ENCODE peak calls at places on chromosome 15, in six cellular contexts. O is stimulated activated CD8-positive, alpha-beta memory T cell treated with anti-CD3 and anti-CD28 coated beads, Interleukin-15, amount 100 ng/mL, for 48 hours; K is activated CD8-positive, alpha-beta memory T cell treated with anti-CD3 and anti-CD28 coated beads for 4 hours; G is fibroblast of lung; J is AG10803; R is T-helper 2 cell. L is an unnamed sample.

GRCh38 chr15:44536298-44536961 is 517 bp upstream of the EIF3J start:
- DNase-seq in O (peak), K (no peak), G (peak), J (no peak), R (no peak), L (peak)

GRCh38 chr15:74540135-74540760 is 772 bp upstream of the ARID3B start:
- DNase-seq in O (no peak), K (no peak), G (peak), J (no peak), R (no peak), L (no peak)

GRCh38 chr15:75696303-75696657 is 16.4 kb downstream of the CSPG4 start:
- DNase-seq in O (no peak), K (no peak), G (no peak), J (peak), R (no peak), L (no peak)

GRCh38 chr15:51094606-51095569 is at the start of gene TNFAIP8L3:
- DNase-seq in O (no peak), K (no peak), G (peak), J (no peak), R (no peak), L (no peak)

GRCh38 chr15:83283813-83284562 is 476 bp downstream of the BNC1 start:
- DNase-seq in O (no peak), K (no peak), G (peak), J (peak), R (no peak), L (no peak)

GRCh38 chr15:65085207-65085753 is 8.7 kb downstream of the KBTBD13 start:
- DNase-seq in O (no peak), K (no peak), G (no peak), J (no peak), R (no peak), L (no peak)

GRCh38 chr15:94327356-94327936 is 96.1 kb downstream of the MCTP2 start:
- DNase-seq in O (no peak), K (no peak), G (peak), J (peak), R (no peak), L (peak)

GRCh38 chr15:73051402-73051810 is 857 bp upstream of the NEO1 start:
- DNase-seq in O (no peak), K (no peak), G (no peak), J (no peak), R (peak), L (no peak)

GRCh38 chr15:70812827-70813364 is 41.1 kb downstream of the LARP6 start:
- DNase-seq in O (no peak), K (no peak), G (no peak), J (no peak), R (no peak), L (no peak)

GRCh38 chr15:92638291-92638708 is 17.3 kb downstream of the FAM174B start:
- DNase-seq in O (no peak), K (no peak), G (peak), J (peak), R (no peak), L (peak)

GRCh38 chr15:78841891-78842290 is 30.6 kb upstream of the ADAMTS7 start:
- DNase-seq in O (no peak), K (no peak), G (no peak), J (no peak), R (no peak), L (no peak)

GRCh38 chr15:59200560-59200959 is 6.1 kb upstream of the LDHAL6B start:
- DNase-seq in O (no peak), K (no peak), G (peak), J (no peak), R (no peak), L (no peak)

GRCh38 chr15:39874890-39875549 is 45.0 kb downstream of the GPR176 start:
- DNase-seq in O (no peak), K (no peak), G (peak), J (peak), R (no peak), L (peak)

GRCh38 chr15:62649793-62650420 is 392.6 kb upstream of the TPM1 start:
- DNase-seq in O (peak), K (no peak), G (peak), J (peak), R (no peak), L (no peak)

GRCh38 chr15:42737529-42738328 is 801 bp upstream of the CDAN1 start:
- DNase-seq in O (no peak), K (no peak), G (no peak), J (no peak), R (no peak), L (no peak)

GRCh38 chr15:52563499-52564060 is 5.2 kb downstream of the ARPP19 start:
- DNase-seq in O (no peak), K (no peak), G (no peak), J (no peak), R (no peak), L (no peak)

GRCh38 chr15:50298340-50298739 is 32.8 kb upstream of the HDC start:
- DNase-seq in O (no peak), K (no peak), G (peak), J (peak), R (no peak), L (no peak)

GRCh38 chr15:67824900-67825879 is at the start of gene SKOR1:
- DNase-seq in O (no peak), K (no peak), G (peak), J (peak), R (no peak), L (no peak)

GRCh38 chr15:62209322-62209721 is 44.2 kb upstream of the C2CD4B start:
- DNase-seq in O (no peak), K (no peak), G (no peak), J (no peak), R (no peak), L (no peak)

GRCh38 chr15:48913141-48913540 is 35.2 kb downstream of the EID1 start:
- DNase-seq in O (no peak), K (no peak), G (peak), J (no peak), R (no peak), L (no peak)

GRCh38 chr15:89358435-89358754 is 23.8 kb upstream of the POLG start:
- DNase-seq in O (no peak), K (no peak), G (no peak), J (no peak), R (no peak), L (no peak)

GRCh38 chr15:20358066-20358780 is 183.4 kb downstream of the GOLGA6L6 start:
- DNase-seq in O (no peak), K (no peak), G (no peak), J (no peak), R (no peak), L (no peak)

GRCh38 chr15:43775411-43775965 is 1.3 kb downstream of the ELL3 start:
- DNase-seq in O (no peak), K (no peak), G (peak), J (peak), R (no peak), L (peak)

GRCh38 chr15:22988811-22989210 is 8.6 kb upstream of the CYFIP1 start:
- DNase-seq in O (no peak), K (no peak), G (no peak), J (no peak), R (no peak), L (no peak)

GRCh38 chr15:25985179-25985578 is 122.1 kb upstream of the ATP10A start:
- DNase-seq in O (no peak), K (no peak), G (no peak), J (no peak), R (no peak), L (no peak)

GRCh38 chr15:64456634-64457108 is 3.7 kb upstream of the ZNF609 start:
- DNase-seq in O (no peak), K (no peak), G (peak), J (no peak), R (no peak), L (no peak)

GRCh38 chr15:33057845-33058244 is 136.7 kb downstream of the FMN1 start:
- DNase-seq in O (no peak), K (no peak), G (no peak), J (no peak), R (no peak), L (no peak)

GRCh38 chr15:22992026-22992331 is 11.8 kb upstream of the CYFIP1 start:
- DNase-seq in O (no peak), K (no peak), G (no peak), J (no peak), R (no peak), L (no peak)

GRCh38 chr15:59116141-59116540 is 11.2 kb downstream of the CCNB2 start:
- DNase-seq in O (no peak), K (no peak), G (peak), J (peak), R (no peak), L (no peak)

GRCh38 chr15:27844018-27844666 is 255.0 kb downstream of the OCA2 start:
- DNase-seq in O (no peak), K (no peak), G (peak), J (peak), R (no peak), L (no peak)

GRCh38 chr15:28786521-28786920 is 61.9 kb downstream of the GOLGA6L7 start:
- DNase-seq in O (no peak), K (no peak), G (peak), J (peak), R (no peak), L (no peak)

GRCh38 chr15:90681480-90681879 is 35.7 kb upstream of the BLM start:
- DNase-seq in O (no peak), K (no peak), G (peak), J (peak), R (no peak), L (no peak)

GRCh38 chr15:94670436-94671034 is 439.2 kb downstream of the MCTP2 start:
- DNase-seq in O (no peak), K (no peak), G (peak), J (peak), R (no peak), L (no peak)

GRCh38 chr15:66701422-66702034 is 508 bp upstream of the SMAD6 start:
- DNase-seq in O (no peak), K (no peak), G (peak), J (no peak), R (peak), L (peak)

GRCh38 chr15:88506628-88507027 is 39.1 kb downstream of the MRPS11 start:
- DNase-seq in O (no peak), K (no peak), G (no peak), J (no peak), R (no peak), L (no peak)

GRCh38 chr15:43977072-43977884 is 150.5 kb downstream of the WDR76 start:
- DNase-seq in O (peak), K (no peak), G (peak), J (no peak), R (no peak), L (no peak)

GRCh38 chr15:68818088-68818670 is 2.5 kb downstream of the ANP32A start:
- DNase-seq in O (peak), K (peak), G (peak), J (peak), R (peak), L (peak)